ENCODE peak calls at places on chromosomes 7 and 10, in seven cellular contexts. Z, M, O, H, S, L and Y are unnamed samples.
A peak's percentile ranks its signal among the peaks of the same experiment; 100 is the strongest.

GRCh38 chr7:94436018-94436604 is 41.4 kb downstream of the COL1A2 start:
- DNase-seq in Z (no peak), M (no peak), O (peak; percentile 85), H (peak; percentile 76), S (peak; percentile 56), L (peak; percentile 57), Y (peak; percentile 23)

GRCh38 chr10:22002531-22003110 is 909 bp downstream of the DNAJC1 start:
- DNase-seq in Z (no peak), M (no peak), O (peak; percentile 10), H (peak; percentile 13), S (no peak), L (no peak), Y (peak; percentile 15)

GRCh38 chr10:73768881-73769280 is 13.0 kb upstream of the CHCHD1 start:
- DNase-seq in Z (no peak), M (no peak), O (no peak), H (no peak), S (no peak), L (no peak), Y (peak; percentile 35)

GRCh38 chr10:106401967-106402366 is 762.5 kb downstream of the SORCS1 start:
- DNase-seq in Z (no peak), M (no peak), O (no peak), H (no peak), S (no peak), L (no peak), Y (no peak)

GRCh38 chr7:92880212-92881090 is 44.1 kb upstream of the CDK6 start:
- DNase-seq in Z (no peak), M (no peak), O (peak; percentile 62), H (peak; percentile 47), S (no peak), L (peak; percentile 15), Y (no peak)

GRCh38 chr10:125209591-125210373 is 49.4 kb upstream of the CTBP2 start:
- DNase-seq in Z (no peak), M (no peak), O (no peak), H (no peak), S (no peak), L (no peak), Y (no peak)

GRCh38 chr10:114306116-114306973 is 67.3 kb downstream of the VWA2 start:
- DNase-seq in Z (no peak), M (no peak), O (no peak), H (peak; percentile 78), S (no peak), L (no peak), Y (no peak)

GRCh38 chr7:44587843-44588711 is 6.0 kb upstream of the TMED4 start:
- DNase-seq in Z (no peak), M (no peak), O (no peak), H (peak; percentile 61), S (no peak), L (no peak), Y (no peak)

GRCh38 chr7:15334524-15335269 is 227.1 kb downstream of the AGMO start:
- DNase-seq in Z (no peak), M (no peak), O (no peak), H (no peak), S (no peak), L (no peak), Y (no peak)

GRCh38 chr7:80600046-80600445 is 38.4 kb upstream of the CD36 start:
- DNase-seq in Z (no peak), M (no peak), O (no peak), H (no peak), S (no peak), L (no peak), Y (no peak)

GRCh38 chr7:37448057-37448636 is 517 bp downstream of the ELMO1 start:
- DNase-seq in Z (peak; percentile 79), M (no peak), O (peak; percentile 65), H (no peak), S (no peak), L (peak; percentile 46), Y (peak; percentile 1)

GRCh38 chr10:52004342-52004949 is 305.1 kb upstream of the CSTF2T start:
- DNase-seq in Z (no peak), M (no peak), O (peak; percentile 63), H (peak; percentile 41), S (peak; percentile 23), L (no peak), Y (no peak)

GRCh38 chr10:124600051-124600880 is 138.6 kb downstream of the LHPP start:
- DNase-seq in Z (peak; percentile 57), M (no peak), O (no peak), H (no peak), S (no peak), L (no peak), Y (no peak)

GRCh38 chr7:34776748-34777358 is 118.8 kb downstream of the NPSR1 start:
- DNase-seq in Z (no peak), M (no peak), O (no peak), H (no peak), S (no peak), L (no peak), Y (no peak)

GRCh38 chr7:4134631-4135030 is 547.5 kb upstream of the FOXK1 start:
- DNase-seq in Z (no peak), M (peak; percentile 49), O (no peak), H (no peak), S (no peak), L (no peak), Y (no peak)

GRCh38 chr7:11213246-11213645 is 239.6 kb downstream of the PHF14 start:
- DNase-seq in Z (no peak), M (no peak), O (no peak), H (no peak), S (no peak), L (no peak), Y (no peak)

DNA sequence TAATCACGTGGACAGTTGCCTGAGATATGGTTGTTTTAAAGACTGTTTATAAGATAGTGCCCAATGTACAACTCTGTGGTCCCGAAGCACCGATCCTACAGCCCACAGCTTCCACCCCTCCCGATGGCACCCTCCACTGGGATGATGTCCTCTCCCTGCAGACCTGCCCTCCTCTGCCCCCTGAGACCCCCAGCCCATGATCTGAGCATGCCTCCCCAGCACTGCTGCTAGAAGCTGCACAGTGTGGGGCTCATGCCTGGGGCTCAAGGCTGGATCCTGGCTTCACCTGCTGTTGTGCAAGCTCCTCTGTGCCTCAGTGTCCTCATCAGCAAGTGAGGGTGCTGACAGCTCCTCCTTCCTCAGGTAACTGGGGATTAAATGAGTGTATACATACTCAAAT is 254.7 kb upstream of the MKI67 start:
- DNase-seq in Z (no peak), M (no peak), O (no peak), H (no peak), S (no peak), L (no peak), Y (no peak)
- H3K9me3 ChIP-seq in Z (no peaks in the 10 kb centered on the region), M (no peaks in the 10 kb centered on the region), O (no peaks in the 10 kb centered on the region), H (no peaks in the 10 kb centered on the region), S (no peaks in the 10 kb centered on the region), L (no peaks in the 10 kb centered on the region), Y (no peaks in the 10 kb centered on the region)

DNA sequence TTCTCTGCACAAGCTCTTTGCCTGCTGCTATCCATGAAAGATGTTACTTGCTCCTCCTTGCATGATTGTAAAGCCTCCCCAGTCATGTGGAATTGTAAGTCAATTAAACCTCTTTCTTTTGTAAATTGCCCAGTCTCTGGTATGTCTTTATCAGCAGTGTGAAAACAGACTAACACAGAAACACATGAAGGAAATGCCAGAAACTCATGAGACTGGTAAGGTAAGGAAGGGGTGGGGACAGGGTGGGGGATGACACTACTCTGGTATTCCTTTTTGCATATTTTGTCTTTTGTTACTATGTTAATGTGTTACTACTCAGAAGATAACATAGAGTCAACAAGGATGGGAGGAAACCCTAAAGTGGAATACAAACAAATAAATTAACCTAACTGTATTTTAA is 69.8 kb upstream of the DRGX start:
- DNase-seq in Z (no peak), M (no peak), O (no peak), H (no peak), S (no peak), L (peak; percentile 6), Y (no peak)
- H3K9me3 ChIP-seq in Z (no peaks in the 10 kb centered on the region), M (no peaks in the 10 kb centered on the region), O (no peaks in the 10 kb centered on the region), H (no peaks in the 10 kb centered on the region), S (peaks cover 7% of the 10 kb centered on the region), L (peaks cover 28% of the 10 kb centered on the region), Y (no peaks in the 10 kb centered on the region)

GRCh38 chr10:108872854-108873253 is 1050.5 kb downstream of the XPNPEP1 start:
- DNase-seq in Z (no peak), M (no peak), O (no peak), H (no peak), S (no peak), L (no peak), Y (no peak)
- H3K9me3 ChIP-seq in Z (no peaks in the 10 kb centered on the region), M (no peaks in the 10 kb centered on the region), O (no peaks in the 10 kb centered on the region), H (no peaks in the 10 kb centered on the region), S (no peaks in the 10 kb centered on the region), L (no peaks in the 10 kb centered on the region), Y (no peaks in the 10 kb centered on the region)

GRCh38 chr10:109275970-109276369 is 647.3 kb downstream of the XPNPEP1 start:
- DNase-seq in Z (no peak), M (no peak), O (no peak), H (no peak), S (no peak), L (no peak), Y (no peak)
- H3K9me3 ChIP-seq in Z (no peaks in the 10 kb centered on the region), M (no peaks in the 10 kb centered on the region), O (no peaks in the 10 kb centered on the region), H (peaks cover 2% of the 10 kb centered on the region), S (no peaks in the 10 kb centered on the region), L (no peaks in the 10 kb centered on the region), Y (no peaks in the 10 kb centered on the region)

DNA sequence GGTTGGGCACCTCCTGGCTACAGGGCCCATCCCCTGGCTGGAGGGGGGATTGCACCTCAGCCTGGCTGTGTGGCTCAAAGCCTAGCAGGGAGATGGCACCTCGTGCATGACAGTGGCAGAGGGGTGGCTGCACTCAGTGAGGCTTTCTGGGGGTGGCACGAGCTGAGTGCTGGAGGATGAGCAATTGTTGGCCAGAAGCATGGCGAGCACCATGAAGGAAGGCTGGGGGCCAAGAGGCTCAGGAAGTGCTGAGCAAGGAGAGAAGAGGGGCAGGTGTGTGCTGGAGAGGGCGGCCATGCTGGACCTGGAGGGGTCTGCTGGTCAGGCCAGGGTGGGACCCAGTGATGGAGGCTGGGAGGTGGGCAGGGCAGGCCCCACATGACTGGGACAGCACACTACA is 65.4 kb downstream of the TCERG1L start:
- DNase-seq in Z (no peak), M (peak; percentile 19), O (no peak), H (no peak), S (no peak), L (no peak), Y (no peak)
- H3K9me3 ChIP-seq in Z (no peaks in the 10 kb centered on the region), M (no peaks in the 10 kb centered on the region), O (no peaks in the 10 kb centered on the region), H (no peaks in the 10 kb centered on the region), S (no peaks in the 10 kb centered on the region), L (no peaks in the 10 kb centered on the region), Y (no peaks in the 10 kb centered on the region)

GRCh38 chr7:158260567-158261361 is 326.9 kb downstream of the PTPRN2 start:
- DNase-seq in Z (no peak), M (no peak), O (no peak), H (no peak), S (no peak), L (no peak), Y (no peak)
- H3K9me3 ChIP-seq in Z (no peaks in the 10 kb centered on the region), M (no peaks in the 10 kb centered on the region), O (no peaks in the 10 kb centered on the region), H (peaks cover 5% of the 10 kb centered on the region), S (no peaks in the 10 kb centered on the region), L (no peaks in the 10 kb centered on the region), Y (no peaks in the 10 kb centered on the region)

DNA sequence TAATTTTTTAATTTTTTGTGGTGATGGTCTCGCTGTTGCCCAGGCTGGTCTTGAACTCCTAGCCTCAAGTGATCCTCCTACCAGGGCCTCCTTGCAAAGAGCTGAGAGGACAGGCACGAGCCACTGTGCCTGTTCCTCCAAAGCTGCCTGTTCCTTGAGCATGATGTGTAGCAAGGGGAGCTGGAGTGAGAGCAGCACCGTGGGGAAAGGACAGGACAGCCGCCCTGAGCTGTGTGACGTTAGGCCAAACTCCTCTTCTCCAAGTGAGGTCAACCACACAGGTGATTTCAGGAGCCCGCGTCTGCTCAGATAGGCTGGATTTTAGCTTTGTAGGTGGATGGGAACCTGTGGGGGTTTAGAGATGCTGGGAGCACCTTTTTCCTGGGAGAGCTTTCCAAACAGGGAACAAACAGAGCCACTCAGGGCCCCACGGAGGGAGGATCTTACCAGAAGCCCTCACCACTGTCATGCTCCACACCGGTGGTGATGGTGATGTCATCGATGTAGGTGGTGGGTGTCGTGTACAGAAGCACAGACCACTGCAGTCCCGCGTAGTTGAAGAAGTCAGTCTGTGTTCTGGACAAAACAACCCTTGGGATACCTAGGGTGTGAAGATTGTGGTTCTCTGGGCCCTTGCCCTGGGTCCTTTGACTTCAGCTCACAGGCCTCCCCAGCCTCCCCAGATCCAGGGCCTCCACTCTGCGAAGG is 44.8 kb upstream of the ZNF479 start:
- DNase-seq in Z (peak; percentile 28), M (no peak), O (no peak), H (no peak), S (no peak), L (no peak), Y (no peak)
- H3K9me3 ChIP-seq in Z (peaks cover 49% of the 10 kb centered on the region), M (peaks cover 51% of the 10 kb centered on the region), O (no peaks in the 10 kb centered on the region), H (peaks cover 6% of the 10 kb centered on the region), S (no peaks in the 10 kb centered on the region), L (peaks cover 10% of the 10 kb centered on the region), Y (peaks cover 9% of the 10 kb centered on the region)